ENCODE peak calls at places on chromosomes 11 and 22, in five cellular contexts. A is OCI-LY7, M is AG09309, W is right lobe of liver, Y is left ventricle myocardium inferior. X is an unnamed sample.

GRCh38 chr11:121391914-121392313 is 60.2 kb upstream of the SORL1 start:
- DNase-seq in M (no peak), W (no peak), A (no peak), Y (no peak), X (peak; percentile 39)

GRCh38 chr11:90884181-90884580 is 661.3 kb upstream of the CHORDC1 start:
- DNase-seq in W (no peak), A (no peak), M (no peak), Y (no peak), X (no peak)

GRCh38 chr11:115918579-115918978 is 414.4 kb upstream of the CADM1 start:
- DNase-seq in Y (no peak), A (no peak), W (no peak), M (no peak), X (no peak)

GRCh38 chr11:107457205-107457557 is 444 bp downstream of the CWF19L2 start:
- DNase-seq in W (no peak), A (peak; percentile 53), Y (no peak), M (no peak), X (no peak)

GRCh38 chr11:118893662-118894061 is 10.0 kb downstream of the CXCR5 start:
- DNase-seq in M (no peak), Y (no peak), W (no peak), A (no peak), X (no peak)

GRCh38 chr11:35390737-35391682 is 28.3 kb downstream of the SLC1A2 start:
- DNase-seq in W (peak; percentile 60), A (no peak), M (no peak), Y (no peak), X (peak; percentile 28)

GRCh38 chr11:2468363-2469240 is 23.8 kb downstream of the KCNQ1 start:
- DNase-seq in M (no peak), W (no peak), Y (no peak), A (no peak), X (no peak)

GRCh38 chr22:35742342-35743100 is 24.8 kb downstream of the APOL5 start:
- DNase-seq in W (no peak), Y (no peak), M (peak; percentile 46), A (no peak), X (no peak)

GRCh38 chr22:29509815-29510214 is 29.8 kb downstream of the NEFH start:
- DNase-seq in Y (no peak), M (no peak), W (no peak), A (no peak), X (no peak)

GRCh38 chr22:45550891-45551290 is 48.2 kb downstream of the FBLN1 start:
- DNase-seq in Y (no peak), A (no peak), W (no peak), M (no peak), X (no peak)

GRCh38 chr11:44955019-44955738 is 4.5 kb upstream of the TP53I11 start:
- DNase-seq in W (no peak), A (no peak), M (peak; percentile 37), Y (peak; percentile 59), X (peak; percentile 73)

GRCh38 chr22:40620464-40621046 is 16.0 kb downstream of the MRTFA start:
- DNase-seq in W (no peak), Y (no peak), A (no peak), M (no peak), X (no peak)

GRCh38 chr11:96185220-96185768 is 157.7 kb downstream of the MAML2 start:
- DNase-seq in A (peak; percentile 72), Y (no peak), M (no peak), W (no peak), X (no peak)

GRCh38 chr11:7673724-7674434 is 579 bp upstream of the CYB5R2 start:
- DNase-seq in A (no peak), W (no peak), M (no peak), Y (no peak), X (peak; percentile 49)

GRCh38 chr22:22959147-22959827 is 71.7 kb downstream of the IGLL5 start:
- DNase-seq in A (peak; percentile 93), M (no peak), W (peak; percentile 66), Y (peak; percentile 45), X (peak; percentile 83)

GRCh38 chr11:109808569-109808968 is 284.6 kb upstream of the ZC3H12C start:
- DNase-seq in M (no peak), A (no peak), W (no peak), Y (no peak), X (no peak)

GRCh38 chr22:45090364-45090960 is 73.3 kb upstream of the NUP50 start:
- DNase-seq in W (no peak), A (no peak), Y (no peak), M (no peak), X (peak; percentile 14)

GRCh38 chr11:68002575-68002942 is 1.3 kb downstream of the UNC93B1 start:
- DNase-seq in A (peak; percentile 84), Y (no peak), W (no peak), M (no peak), X (no peak)

GRCh38 chr11:122162095-122162494 is 46.1 kb upstream of the BLID start:
- DNase-seq in W (no peak), M (no peak), A (no peak), Y (no peak), X (no peak)

GRCh38 chr22:45473626-45474237 is 29.0 kb upstream of the FBLN1 start:
- DNase-seq in W (no peak), M (no peak), Y (no peak), A (no peak), X (no peak)

GRCh38 chr11:114916406-114916805 is 238.1 kb downstream of the NXPE2 start:
- DNase-seq in M (no peak), Y (no peak), A (no peak), W (no peak), X (no peak)

GRCh38 chr11:103659138-103659734 is 377.2 kb upstream of the DDI1 start:
- DNase-seq in W (no peak), Y (no peak), M (no peak), A (no peak), X (peak; percentile 6)

GRCh38 chr22:42814616-42815015 is 42.5 kb downstream of the ARFGAP3 start:
- DNase-seq in Y (no peak), A (no peak), M (no peak), W (no peak), X (no peak)

GRCh38 chr11:131522851-131523250 is 152.4 kb downstream of the NTM start:
- DNase-seq in M (no peak), Y (no peak), A (no peak), W (no peak), X (no peak)

GRCh38 chr11:6297831-6298230 is 22.5 kb downstream of the CAVIN3 start:
- DNase-seq in Y (no peak), M (no peak), W (no peak), A (peak; percentile 2), X (no peak)

GRCh38 chr22:30208631-30209603 is 37.6 kb downstream of the LIF start:
- DNase-seq in M (no peak), W (peak; percentile 57), A (no peak), Y (peak; percentile 74), X (peak; percentile 84)

GRCh38 chr11:2589538-2589934 is 110.3 kb downstream of the KCNQ1OT1 start:
- DNase-seq in M (no peak), A (no peak), W (peak; percentile 42), Y (peak; percentile 7), X (no peak)

GRCh38 chr11:47002366-47002765 is 65.8 kb downstream of the CSTPP1 start:
- DNase-seq in W (no peak), M (no peak), Y (no peak), A (peak; percentile 55), X (no peak)

GRCh38 chr11:85663080-85663729 is 1.7 kb downstream of the CREBZF start:
- DNase-seq in A (peak; percentile 26), W (no peak), Y (no peak), M (no peak), X (no peak)

GRCh38 chr11:6635082-6635932 is 16.1 kb upstream of the TPP1 start:
- DNase-seq in Y (peak; percentile 65), W (peak; percentile 67), M (no peak), A (no peak), X (no peak)

GRCh38 chr11:6438979-6439571 is 1.7 kb downstream of the HPX start:
- DNase-seq in A (peak; percentile 72), M (peak; percentile 37), W (no peak), Y (no peak), X (peak; percentile 55)

GRCh38 chr22:32103648-32104326 is 55.3 kb downstream of the C22orf42 start:
- DNase-seq in W (no peak), M (no peak), A (peak; percentile 11), Y (no peak), X (no peak)
- TF ChIP-seq CTCF in W (peak; percentile 40), M (peak; percentile 23), A (peak; percentile 76), Y (peak; percentile 45), X (peak; percentile 40)

GRCh38 chr22:19756288-19757128 is 4.1 kb upstream of the TBX1 start:
- DNase-seq in M (no peak), Y (no peak), A (peak; percentile 68), W (peak; percentile 78), X (peak; percentile 82)
- TF ChIP-seq CTCF in M (peak; percentile 52), Y (peak; percentile 55), A (peak; percentile 75), W (peak; percentile 69), X (peak; percentile 75)

DNA sequence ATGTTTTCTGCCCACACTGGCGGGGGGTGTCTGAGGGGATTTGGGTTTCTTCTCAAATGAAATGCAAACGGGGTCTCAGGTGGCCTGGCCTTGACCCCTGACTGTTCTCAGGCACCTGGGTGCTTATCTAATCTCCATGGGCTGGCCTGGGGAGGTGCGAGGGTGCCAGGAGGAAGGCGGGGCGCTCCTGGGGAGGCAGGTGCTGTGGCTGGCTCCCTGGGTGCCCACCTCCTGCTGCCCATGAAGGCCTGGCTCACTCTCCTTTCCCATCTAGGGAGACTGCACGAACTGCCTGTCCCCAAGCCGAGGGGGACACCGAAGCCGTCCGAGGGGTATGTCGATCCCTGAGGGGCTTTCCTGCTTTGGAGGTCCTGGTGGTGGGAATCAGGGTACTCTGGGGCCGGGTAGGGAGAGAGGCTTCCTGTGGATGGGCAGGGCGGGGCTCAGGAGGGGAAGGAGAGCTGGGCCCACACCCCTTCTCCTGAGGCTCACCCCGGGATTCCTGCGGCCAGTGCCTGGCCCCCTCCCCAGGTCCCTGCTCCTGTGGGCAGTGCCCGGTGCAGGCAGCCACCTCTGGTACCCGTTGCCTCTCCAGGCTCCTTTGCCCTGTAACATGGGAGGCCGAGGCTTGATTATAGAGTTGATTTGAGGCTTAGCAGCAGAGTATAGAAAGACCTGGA is 18.4 kb downstream of the MICALL1 start:
- DNase-seq in M (no peak), Y (no peak), A (no peak), W (no peak), X (no peak)
- TF ChIP-seq CTCF in M (no peak), Y (no peak), A (no peak), W (no peak), X (no peak)

GRCh38 chr11:69924308-69925161 is 105.3 kb upstream of the FGF3 start:
- DNase-seq in A (no peak), Y (no peak), W (peak; percentile 10), M (no peak), X (no peak)

GRCh38 chr11:69928124-69928523 is 108.9 kb upstream of the FGF3 start:
- DNase-seq in W (peak; percentile 16), M (no peak), Y (no peak), A (no peak), X (no peak)

GRCh38 chr11:69925366-69926196 is 106.4 kb upstream of the FGF3 start:
- DNase-seq in M (no peak), A (no peak), W (peak; percentile 45), Y (no peak), X (no peak)

GRCh38 chr11:69923641-69924307 is 104.6 kb upstream of the FGF3 start:
- DNase-seq in M (no peak), A (no peak), W (peak; percentile 42), Y (no peak), X (no peak)

GRCh38 chr11:69926376-69927050 is 107.3 kb upstream of the FGF3 start:
- DNase-seq in A (no peak), Y (no peak), M (no peak), W (peak; percentile 20), X (no peak)
- TF ChIP-seq CTCF in A (no peak), Y (no peak), M (no peak), W (no peak), X (no peak)

X was measured in Calu3.